ENCODE peak calls at places on chromosomes 7 and 10, in four cellular contexts. O is lower lobe of right lung, T is fibroblast of lung, P is GM23338. E is an unnamed sample. For H3K36me3, the result is how much of the 10 kb centered on the place peaks cover.

GRCh38 chr7:5491251-5492044 is 67.8 kb upstream of the TNRC18 start:
- DNase-seq in T (peak), P (no peak), O (no peak), E (no peak)

GRCh38 chr7:81990395-81990794 is 220.5 kb upstream of the HGF start:
- DNase-seq in O (no peak), P (no peak), T (peak), E (peak)

GRCh38 chr7:1113548-1113885 is 25.6 kb downstream of the GPER1 start:
- DNase-seq in O (no peak), T (no peak), P (no peak), E (no peak)

GRCh38 chr7:22624781-22625180 is 102.2 kb upstream of the IL6 start:
- DNase-seq in O (no peak), T (no peak), P (no peak), E (no peak)

GRCh38 chr10:31757374-31757773 is 171.3 kb downstream of the ARHGAP12 start:
- DNase-seq in T (no peak), P (no peak), O (no peak), E (no peak)

GRCh38 chr7:73742753-73743641 is 4.4 kb upstream of the ABHD11 start:
- DNase-seq in P (peak), O (peak), T (no peak), E (no peak)

GRCh38 chr7:147432068-147432467 is 1158.5 kb upstream of the C7orf33 start:
- DNase-seq in T (peak), P (peak), O (no peak), E (no peak)

GRCh38 chr10:6917125-6917524 is 337.0 kb upstream of the PRKCQ start:
- DNase-seq in T (peak), P (no peak), O (no peak), E (no peak)

GRCh38 chr7:4173615-4174014 is 508.5 kb upstream of the FOXK1 start:
- DNase-seq in P (no peak), O (no peak), T (no peak), E (no peak)

GRCh38 chr7:142927085-142927745 is 6.3 kb downstream of the TRPV5 start:
- DNase-seq in T (no peak), O (no peak), P (no peak), E (no peak)

GRCh38 chr10:59175538-59176240 is 754 bp upstream of the PHYHIPL start:
- DNase-seq in P (peak), T (no peak), O (peak), E (no peak)

GRCh38 chr7:140594131-140594691 is 46.4 kb downstream of the DENND2A start:
- DNase-seq in P (no peak), T (no peak), O (no peak), E (no peak)

GRCh38 chr7:87218941-87219544 is 489 bp downstream of the TMEM243 start:
- DNase-seq in O (peak), T (peak), P (peak), E (no peak)

GRCh38 chr10:48343871-48344598 is 37.6 kb downstream of the MAPK8 start:
- DNase-seq in O (no peak), P (no peak), T (no peak), E (no peak)

GRCh38 chr10:5588080-5588453 is 63.3 kb downstream of the CALML3 start:
- DNase-seq in T (no peak), O (no peak), P (no peak), E (no peak)

GRCh38 chr7:13903997-13904396 is 85.5 kb downstream of the ETV1 start:
- DNase-seq in T (peak), O (no peak), P (no peak), E (peak)

GRCh38 chr10:114590983-114591382 is 67.1 kb downstream of the ABLIM1 start:
- DNase-seq in O (no peak), T (no peak), P (no peak), E (no peak)

GRCh38 chr7:52311886-52312285 is 723.5 kb upstream of the POM121L12 start:
- DNase-seq in O (no peak), P (no peak), T (no peak), E (no peak)

GRCh38 chr7:86006909-86007308 is 636.8 kb upstream of the GRM3 start:
- DNase-seq in P (no peak), O (no peak), T (no peak), E (no peak)

GRCh38 chr10:84822926-84823325 is 494.5 kb downstream of the CCSER2 start:
- DNase-seq in P (no peak), O (no peak), T (no peak), E (no peak)

GRCh38 chr7:83486957-83487356 is 162.0 kb downstream of the SEMA3E start:
- DNase-seq in T (no peak), O (no peak), P (no peak), E (no peak)

GRCh38 chr7:135664046-135664589 is 1.8 kb downstream of the STMP1 start:
- DNase-seq in O (no peak), T (peak), P (no peak), E (no peak)

GRCh38 chr7:29239638-29240037 is 45.1 kb downstream of the CHN2 start:
- DNase-seq in O (no peak), P (peak), T (no peak), E (no peak)

GRCh38 chr7:2019693-2020511 is 212.8 kb downstream of the MAD1L1 start:
- DNase-seq in T (peak), P (no peak), O (peak), E (peak)

GRCh38 chr7:76427635-76428034 is 2.9 kb downstream of the ZP3 start:
- DNase-seq in T (no peak), O (no peak), P (no peak), E (no peak)

GRCh38 chr10:9211228-9211627 is 1156.7 kb downstream of the GATA3 start:
- DNase-seq in O (no peak), P (peak), T (peak), E (no peak)

GRCh38 chr7:30321089-30321991 is 36.9 kb downstream of the ZNRF2 start:
- DNase-seq in P (peak), T (peak), O (no peak), E (no peak)

GRCh38 chr7:1986366-1987083 is 246.2 kb downstream of the MAD1L1 start:
- DNase-seq in O (peak), T (no peak), P (no peak), E (no peak)

GRCh38 chr7:71488308-71488707 is 356.4 kb downstream of the GALNT17 start:
- DNase-seq in O (no peak), P (no peak), T (peak), E (no peak)

GRCh38 chr7:129828989-129829676 is 123.6 kb downstream of the UBE2H start:
- DNase-seq in O (no peak), P (peak), T (no peak), E (no peak)

GRCh38 chr7:101564778-101565211 is 64.3 kb downstream of the MYL10 start:
- DNase-seq in O (no peak), P (peak), T (no peak), E (no peak)

GRCh38 chr10:63919576-63920279 is 398.5 kb downstream of the REEP3 start:
- DNase-seq in O (no peak), P (no peak), T (no peak), E (no peak)

GRCh38 chr10:55550241-55550640 is 749.2 kb upstream of the PCDH15 start:
- DNase-seq in T (peak), O (no peak), P (no peak), E (no peak)

GRCh38 chr7:44294325-44295069 is 30.9 kb downstream of the CAMK2B start:
- DNase-seq in T (no peak), O (no peak), P (no peak), E (no peak)

DNA sequence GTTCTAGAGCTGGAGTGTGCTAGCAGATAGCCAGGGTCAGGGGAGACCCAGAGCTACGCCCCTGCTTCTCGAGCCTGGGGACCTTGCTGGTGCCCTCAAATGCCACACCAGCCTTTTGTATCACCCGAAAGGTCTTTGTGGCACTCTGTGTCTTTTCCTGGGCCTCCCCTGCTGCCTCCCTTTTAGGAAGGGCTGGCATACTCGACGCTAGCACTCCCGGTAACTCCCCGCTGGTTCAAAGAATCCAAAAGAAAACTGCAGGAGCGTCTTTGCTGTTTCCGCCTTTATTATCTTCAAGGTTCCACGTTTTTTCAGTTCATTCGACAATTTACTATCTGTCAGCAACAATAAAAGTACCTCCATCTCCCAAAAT is 36.3 kb downstream of the CTBP2 start:
- DNase-seq in T (no peak), P (no peak), O (no peak), E (no peak)
- H3K4me3 ChIP-seq in T (peak), P (no peak), O (peak), E (no peak)

DNA sequence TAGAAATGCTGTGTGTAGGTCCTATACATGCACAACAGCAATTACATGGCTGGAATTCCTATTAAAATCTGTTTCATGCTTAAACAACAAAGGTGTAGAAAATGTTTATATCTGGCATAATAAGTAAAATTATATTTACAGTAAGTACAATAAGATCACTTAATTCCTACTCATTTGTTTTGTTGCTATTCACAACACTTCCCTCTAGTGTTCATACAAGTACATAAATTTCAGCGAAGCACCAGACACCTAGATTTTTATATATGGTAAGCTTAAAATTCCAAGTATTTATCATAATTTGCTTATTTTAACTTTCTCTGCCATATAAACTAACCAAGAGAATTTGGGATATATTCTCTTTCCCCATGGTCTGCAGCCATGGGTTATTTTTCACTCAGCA is 51.8 kb upstream of the ANK3 start:
- DNase-seq in O (no peak), T (peak), P (no peak), E (no peak)
- TF ChIP-seq CTCF in O (no peak), T (peak), P (peak), E (peak)

GRCh38 chr10:46235705-46236536 is 50.9 kb upstream of the ANTXRL start:
- DNase-seq in P (no peak), O (no peak), T (no peak), E (no peak)

GRCh38 chr10:46234431-46235060 is 52.3 kb upstream of the ANTXRL start:
- DNase-seq in O (no peak), T (no peak), P (no peak), E (no peak)

GRCh38 chr10:46236941-46237681 is 49.7 kb upstream of the ANTXRL start:
- DNase-seq in O (no peak), T (no peak), P (no peak), E (no peak)

GRCh38 chr10:46237815-46238510 is 48.8 kb upstream of the ANTXRL start:
- DNase-seq in T (no peak), P (no peak), O (no peak), E (no peak)

DNA sequence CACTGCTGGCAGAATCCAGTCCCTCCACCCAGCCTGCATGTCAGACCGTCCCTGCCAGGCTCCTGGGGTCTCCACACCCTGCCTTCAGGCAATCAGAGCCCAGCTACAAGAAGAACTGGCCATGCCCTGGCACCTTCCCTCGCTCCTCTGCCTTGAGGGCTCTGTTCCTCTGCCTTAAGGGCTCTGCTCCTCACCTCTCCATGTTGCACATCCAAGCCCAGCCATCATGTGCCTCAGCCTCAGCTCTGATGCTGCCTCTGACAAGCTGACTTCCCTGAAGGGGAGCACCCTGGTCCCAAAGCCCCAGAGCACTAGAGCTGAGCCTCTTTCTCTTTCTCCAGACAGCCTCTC is 50.3 kb upstream of the ANTXRL start:
- DNase-seq in T (no peak), O (no peak), P (no peak), E (no peak)
- H3K36me3 ChIP-seq in T (under half), O (under half), P (under half), E (under half)

GRCh38 chr7:64888561-64888900 is 14.5 kb upstream of the ZNF273 start:
- DNase-seq in O (no peak), P (peak), T (peak), E (no peak)

GRCh38 chr7:64890761-64891666 is 12.1 kb upstream of the ZNF273 start:
- DNase-seq in P (no peak), O (no peak), T (no peak), E (no peak)

GRCh38 chr7:64887756-64888508 is 15.1 kb upstream of the ZNF273 start:
- DNase-seq in P (peak), O (peak), T (no peak), E (no peak)

GRCh38 chr7:64888901-64889685 is 14.0 kb upstream of the ZNF273 start:
- DNase-seq in O (peak), T (peak), P (peak), E (no peak)

GRCh38 chr7:64889686-64890162 is 13.3 kb upstream of the ZNF273 start:
- DNase-seq in T (no peak), P (peak), O (no peak), E (no peak)
- H3K4me3 ChIP-seq in T (no peak), P (peak), O (peak), E (no peak)

GRCh38 chr10:12097791-12098190 is 29.0 kb downstream of the DHTKD1 start:
- DNase-seq in T (no peak), P (no peak), O (no peak), E (no peak)

GRCh38 chr10:12107781-12108180 is 21.7 kb upstream of the SEC61A2 start:
- DNase-seq in P (no peak), T (no peak), O (no peak), E (no peak)

DNA sequence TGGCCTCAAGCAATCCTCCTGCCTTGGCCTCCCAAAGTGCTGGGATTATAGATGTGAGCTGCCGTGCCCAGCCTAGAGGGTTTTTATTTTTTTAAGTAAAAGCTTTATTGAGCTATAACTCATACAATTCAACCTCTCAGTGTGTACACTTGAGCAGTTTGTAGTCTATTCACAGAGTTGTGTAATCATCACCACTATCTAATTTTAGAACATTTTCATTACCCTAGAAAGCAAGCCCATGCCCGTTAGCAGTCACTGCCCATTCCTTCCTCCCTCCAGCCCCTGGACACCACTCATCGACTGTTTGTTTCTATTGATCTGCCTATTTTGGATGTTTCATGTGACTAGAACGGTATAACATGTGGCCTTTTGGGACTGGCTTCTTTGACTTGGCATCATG is 25.7 kb upstream of the SEC61A2 start:
- DNase-seq in P (no peak), O (no peak), T (no peak), E (no peak)
- TF ChIP-seq CTCF in P (no peak), O (no peak), T (no peak), E (no peak)

GRCh38 chr7:56097700-56098099 is 4.9 kb upstream of the PHKG1 start:
- DNase-seq in P (no peak), T (peak), O (no peak), E (peak)

GRCh38 chr7:56105508-56105907 is 768 bp downstream of the CHCHD2 start:
- DNase-seq in P (no peak), T (peak), O (no peak), E (peak)

GRCh38 chr7:56099653-56100052 is 6.6 kb downstream of the CHCHD2 start:
- DNase-seq in O (no peak), T (no peak), P (no peak), E (no peak)
- H3K36me3 ChIP-seq in O (half or more), T (under half), P (under half), E (under half)

E was measured in BJ.